ENCODE peak calls at places on chromosomes 4 and X, in four cellular contexts. L, R, D and Y are unnamed samples.

GRCh38 chrX:17631647-17632046 is 105.6 kb upstream of the SCML1 start:
- DNase-seq in D (no peak), L (no peak), R (no peak), Y (no peak)

GRCh38 chr4:85886665-85887064 is 411.7 kb downstream of the ARHGAP24 start:
- DNase-seq in L (no peak), R (no peak), D (no peak), Y (no peak)

GRCh38 chr4:70559216-70559830 is 32.7 kb upstream of the AMBN start:
- DNase-seq in D (peak), R (no peak), L (peak), Y (peak)

GRCh38 chr4:6024450-6024960 is 6.3 kb upstream of the C4orf50 start:
- DNase-seq in R (no peak), L (no peak), D (no peak), Y (no peak)

GRCh38 chr4:14787894-14788293 is 214.4 kb upstream of the CPEB2 start:
- DNase-seq in L (no peak), D (peak), R (no peak), Y (no peak)

GRCh38 chr4:20520901-20521300 is 179.4 kb upstream of the PACRGL start:
- DNase-seq in L (no peak), R (peak), D (no peak), Y (no peak)

GRCh38 chr4:173572493-173573129 is 42.6 kb upstream of the HAND2 start:
- DNase-seq in R (no peak), L (no peak), D (no peak), Y (no peak)

GRCh38 chrX:36961590-36961989 is 46.6 kb upstream of the FAM47C start:
- DNase-seq in R (no peak), L (no peak), D (no peak), Y (no peak)

GRCh38 chrX:31268359-31268758 is 196.5 kb upstream of the FTHL17 start:
- DNase-seq in R (no peak), D (peak), L (no peak), Y (no peak)

GRCh38 chrX:7120578-7121219 is 26.8 kb upstream of the STS start:
- DNase-seq in L (no peak), R (no peak), D (no peak), Y (no peak)

GRCh38 chr4:113596396-113596795 is 165.1 kb downstream of the CAMK2D start:
- DNase-seq in D (no peak), R (no peak), L (no peak), Y (no peak)

GRCh38 chr4:80788798-80789197 is 241.7 kb upstream of the BMP3 start:
- DNase-seq in L (no peak), D (no peak), R (no peak), Y (no peak)

GRCh38 chr4:153152453-153153338 is 51.5 kb upstream of the TRIM2 start:
- DNase-seq in L (peak), D (peak), R (no peak), Y (no peak)

GRCh38 chr4:41934813-41935651 is at the start of gene TMEM33:
- DNase-seq in R (peak), L (peak), D (peak), Y (peak)

GRCh38 chr4:835148-836002 is 9.4 kb upstream of the CPLX1 start:
- DNase-seq in R (no peak), D (no peak), L (no peak), Y (no peak)

GRCh38 chr4:8538703-8539567 is 41.3 kb upstream of the GPR78 start:
- DNase-seq in L (no peak), D (no peak), R (no peak), Y (no peak)

GRCh38 chrX:8841911-8842310 is 40.7 kb upstream of the FAM9A start:
- DNase-seq in R (no peak), D (no peak), L (no peak), Y (no peak)

GRCh38 chr4:172142331-172142738 is 329.1 kb downstream of the GALNTL6 start:
- DNase-seq in R (no peak), L (no peak), D (no peak), Y (no peak)

GRCh38 chrX:44035576-44035975 is 62.4 kb upstream of the NDP start:
- DNase-seq in L (no peak), R (no peak), D (no peak), Y (no peak)

GRCh38 chr4:150178161-150178560 is 99.9 kb downstream of the DCLK2 start:
- DNase-seq in R (peak), L (no peak), D (no peak), Y (no peak)

GRCh38 chrX:138995458-138995857 is 283.9 kb upstream of the FGF13 start:
- DNase-seq in R (no peak), D (no peak), L (no peak), Y (no peak)

GRCh38 chr4:121801715-121802075 is 572 bp downstream of the EXOSC9 start:
- DNase-seq in L (no peak), D (no peak), R (no peak), Y (no peak)

GRCh38 chr4:121799208-121799823 is 1.8 kb upstream of the EXOSC9 start:
- DNase-seq in L (no peak), D (no peak), R (no peak), Y (no peak)

GRCh38 chr4:121799888-121800501 is 1.1 kb upstream of the EXOSC9 start:
- DNase-seq in R (no peak), L (no peak), D (no peak), Y (no peak)

GRCh38 chr4:121800638-121800960 is 524 bp upstream of the EXOSC9 start:
- DNase-seq in R (no peak), D (no peak), L (no peak), Y (no peak)

GRCh38 chr4:121800961-121801714 is at the start of gene EXOSC9:
- DNase-seq in L (peak), D (peak), R (peak), Y (peak)
- TF ChIP-seq CTCF in L (no peak), D (no peak), R (no peak), Y (no peak)

GRCh38 chr4:3441501-3442459 is at the start of gene HGFAC:
- DNase-seq in L (no peak), R (no peak), D (no peak), Y (no peak)

GRCh38 chr4:3442460-3442958 is 741 bp downstream of the HGFAC start:
- DNase-seq in L (no peak), D (no peak), R (no peak), Y (no peak)

GRCh38 chr4:3444351-3445110 is 2.8 kb downstream of the HGFAC start:
- DNase-seq in R (no peak), L (no peak), D (no peak), Y (no peak)

GRCh38 chr4:3443750-3444309 is 2.1 kb downstream of the HGFAC start:
- DNase-seq in R (no peak), L (no peak), D (no peak), Y (no peak)

DNA sequence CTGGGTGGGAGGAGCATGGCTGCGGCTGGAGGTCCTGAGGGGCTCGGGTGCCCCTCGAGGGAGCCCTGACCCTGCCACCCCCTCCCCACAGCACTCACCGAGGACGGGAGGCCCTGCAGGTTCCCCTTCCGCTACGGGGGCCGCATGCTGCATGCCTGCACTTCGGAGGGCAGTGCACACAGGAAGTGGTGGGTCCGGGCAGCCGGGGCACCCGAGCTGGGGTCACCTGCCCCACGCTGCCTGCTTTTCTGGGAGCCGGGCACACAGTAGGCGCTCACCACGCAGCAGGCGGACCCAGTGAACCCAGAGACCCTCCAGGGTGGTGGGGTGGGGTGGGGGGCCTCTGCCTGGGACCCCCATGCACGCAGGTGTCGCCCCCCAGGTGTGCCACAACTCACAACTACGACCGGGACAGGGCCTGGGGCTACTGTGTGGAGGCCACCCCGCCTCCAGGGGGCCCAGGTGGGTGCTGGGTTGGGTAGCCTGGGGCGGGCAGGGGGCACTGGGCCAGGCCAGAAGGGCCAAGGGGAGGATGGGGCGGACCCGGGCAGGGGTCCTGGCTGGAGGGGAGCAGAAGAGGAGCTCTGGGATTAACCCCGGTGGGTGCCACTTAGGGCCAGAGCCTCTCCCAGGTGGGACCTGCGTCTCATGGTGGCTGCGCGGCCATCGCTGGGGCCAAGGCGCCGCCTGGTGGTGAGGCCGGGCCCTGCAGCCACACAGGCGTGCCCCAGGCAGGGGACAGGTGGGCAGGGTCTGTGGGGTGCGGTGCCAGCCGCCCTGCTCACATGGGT is 1.4 kb downstream of the HGFAC start:
- DNase-seq in L (no peak), R (no peak), D (peak), Y (no peak)
- H3K4me3 ChIP-seq in L (no peak), R (no peak), D (no peak), Y (no peak)

DNA sequence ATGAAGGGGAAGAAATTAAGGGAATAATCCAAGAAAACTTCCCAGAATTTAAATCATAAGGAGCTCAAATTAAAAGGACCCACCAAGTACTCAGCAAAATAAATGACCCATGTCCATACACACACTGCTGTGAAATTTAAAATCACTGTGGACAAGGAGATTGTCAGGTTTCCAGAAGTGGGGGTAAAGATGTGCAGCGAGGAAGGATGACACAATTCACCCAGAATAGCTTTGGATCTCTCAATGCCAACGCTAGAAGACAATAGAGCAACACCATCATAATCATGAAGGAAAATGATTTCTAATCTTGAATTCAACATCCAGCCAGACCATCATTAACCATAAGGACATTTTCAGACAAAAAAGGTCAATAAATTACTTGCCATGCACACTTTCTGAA is 65.7 kb downstream of the CASK start:
- DNase-seq in L (no peak), R (no peak), D (no peak), Y (no peak)
- TF ChIP-seq CTCF in L (no peak), R (no peak), D (no peak), Y (no peak)

GRCh38 chr4:95017690-95018089 is 259.9 kb downstream of the BMPR1B start:
- DNase-seq in D (no peak), L (no peak), R (no peak), Y (no peak)
- H3K4me3 ChIP-seq in D (no peak), L (no peak), R (no peak), Y (no peak)

DNA sequence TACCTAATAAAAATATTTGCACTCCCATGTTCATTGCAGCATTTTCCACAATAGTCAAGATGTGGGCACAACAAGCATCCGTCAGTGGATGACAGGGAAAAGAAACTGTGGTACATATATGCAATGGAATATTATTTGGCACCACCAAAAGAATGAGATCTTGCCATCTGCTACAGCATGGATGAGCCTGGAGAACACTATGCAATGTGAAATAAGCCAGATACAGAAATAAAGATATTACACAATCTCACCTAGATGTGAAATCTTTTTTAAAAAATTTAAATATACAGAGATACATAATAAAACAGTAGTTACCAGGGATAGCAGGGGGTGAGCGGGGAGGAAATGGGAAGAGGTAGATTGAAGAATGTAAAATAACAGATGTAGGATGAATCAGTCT is 44.8 kb downstream of the LDB2 start:
- DNase-seq in D (no peak), L (no peak), R (no peak), Y (no peak)
- TF ChIP-seq CTCF in D (no peak), L (no peak), R (no peak), Y (no peak)

GRCh38 chr4:103405415-103405814 is 207.3 kb upstream of the CENPE start:
- DNase-seq in D (no peak), L (no peak), R (no peak), Y (no peak)
- H3K4me3 ChIP-seq in D (no peak), L (no peak), R (no peak), Y (no peak)

GRCh38 chrX:11532291-11533075 is 133.2 kb downstream of the ARHGAP6 start:
- DNase-seq in R (no peak), L (no peak), D (no peak), Y (no peak)

GRCh38 chrX:11533211-11533651 is 132.5 kb downstream of the ARHGAP6 start:
- DNase-seq in R (peak), L (no peak), D (no peak), Y (peak)

GRCh38 chrX:11528623-11529022 is 137.1 kb downstream of the ARHGAP6 start:
- DNase-seq in R (no peak), L (no peak), D (no peak), Y (no peak)

GRCh38 chrX:11530621-11531020 is 135.1 kb downstream of the ARHGAP6 start:
- DNase-seq in R (no peak), L (no peak), D (no peak), Y (no peak)

DNA sequence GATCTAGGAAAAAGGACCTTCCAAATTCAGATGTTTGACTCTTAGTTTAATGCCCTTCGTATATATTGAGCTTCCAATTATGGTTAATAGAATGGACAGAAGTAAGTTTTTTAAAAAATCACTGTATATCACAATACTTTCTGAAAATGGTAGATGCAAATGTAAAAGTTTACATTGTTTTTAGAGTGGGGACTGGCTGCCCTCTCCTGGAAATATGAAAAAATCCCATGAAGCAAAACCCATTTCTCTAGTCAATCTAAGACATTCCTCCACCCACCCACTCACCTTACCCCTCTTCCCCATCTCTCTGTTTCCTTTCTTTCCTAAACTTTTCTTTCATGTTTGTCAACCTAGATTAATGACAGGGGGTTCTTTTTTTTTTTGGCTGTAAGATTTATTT is 134.5 kb downstream of the ARHGAP6 start:
- DNase-seq in L (no peak), D (no peak), R (no peak), Y (no peak)
- TF ChIP-seq CTCF in L (no peak), D (peak), R (peak), Y (no peak)

GRCh38 chr4:107988763-107989035 is 990 bp upstream of the HADH start:
- DNase-seq in D (no peak), L (no peak), R (no peak), Y (no peak)

GRCh38 chr4:107989537-107990386 is at the start of gene HADH:
- DNase-seq in D (peak), R (peak), L (peak), Y (peak)

GRCh38 chr4:107991945-107992625 is 2.4 kb downstream of the HADH start:
- DNase-seq in R (no peak), L (no peak), D (no peak), Y (no peak)

GRCh38 chr4:107989162-107989536 is 540 bp upstream of the HADH start:
- DNase-seq in R (no peak), D (no peak), L (no peak), Y (no peak)

DNA sequence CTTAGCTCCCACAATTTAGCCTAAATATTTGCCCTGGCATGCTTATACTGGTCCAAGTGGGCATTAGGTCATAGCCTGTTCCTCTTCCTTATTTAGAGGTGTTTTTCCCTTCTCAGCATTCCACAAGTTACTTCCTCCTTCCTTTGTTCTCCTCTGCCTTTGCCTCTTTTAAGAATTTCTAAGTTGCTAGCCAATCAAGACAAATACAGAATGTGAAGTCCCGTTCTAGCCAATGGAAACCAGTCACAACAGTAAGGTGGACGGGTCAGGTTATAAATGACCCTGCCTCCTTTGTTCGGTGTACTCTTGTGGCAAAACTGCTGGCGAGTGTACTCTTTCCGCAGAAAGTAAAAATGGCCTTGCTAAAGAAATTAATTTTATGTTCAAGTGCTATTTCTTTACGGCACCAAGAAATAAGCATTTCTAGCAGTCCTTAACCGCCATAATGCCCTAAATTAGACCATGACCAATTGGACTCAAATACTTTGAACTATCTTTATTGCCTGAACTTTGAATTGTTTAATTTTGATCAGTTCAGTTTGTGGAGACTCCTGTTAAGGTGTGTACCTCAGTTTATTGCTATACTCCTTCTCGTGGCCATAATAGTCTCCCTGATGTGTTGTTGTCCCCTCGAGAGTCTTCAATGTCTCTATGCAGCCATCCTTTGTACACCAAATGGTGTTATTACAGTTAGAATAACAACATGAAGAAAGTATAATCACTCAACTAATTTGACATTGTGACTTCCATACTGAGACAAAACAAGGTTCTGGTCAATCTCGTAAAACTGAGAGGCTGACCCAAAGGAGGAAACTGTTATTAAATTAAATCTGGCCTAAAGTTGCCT is 1.6 kb upstream of the HADH start:
- DNase-seq in D (no peak), R (no peak), L (no peak), Y (no peak)
- H3K4me3 ChIP-seq in D (no peak), R (no peak), L (no peak), Y (no peak)